ENCODE peak calls at places on chromosomes 7 and 10, in five cellular contexts. S is IMR-90, M is H1, K is neuronal stem cell, G is mesendoderm. H is an unnamed sample.

GRCh38 chr10:88546462-88546861 is 36.7 kb downstream of the RNLS start:
- DNase-seq in S (no peak), M (no peak), K (no peak), G (no peak), H (no peak)

GRCh38 chr10:104297697-104298660 is 29.0 kb downstream of the GSTO2 start:
- DNase-seq in S (peak), M (peak), K (peak), G (peak), H (peak)

GRCh38 chr10:5640036-5640435 is 26.4 kb downstream of the ASB13 start:
- DNase-seq in S (no peak), M (no peak), K (no peak), G (no peak), H (no peak)

GRCh38 chr7:135330088-135330487 is 96.5 kb downstream of the STRA8 start:
- DNase-seq in S (no peak), M (no peak), K (no peak), G (no peak), H (no peak)

GRCh38 chr7:2819954-2820397 is 24.1 kb downstream of the GNA12 start:
- DNase-seq in S (no peak), M (no peak), K (no peak), G (no peak), H (no peak)

GRCh38 chr10:28910960-28911359 is 233.6 kb downstream of the BAMBI start:
- DNase-seq in S (peak), M (no peak), K (no peak), G (no peak), H (no peak)

GRCh38 chr7:140054751-140055150 is 8.0 kb downstream of the PARP12 start:
- DNase-seq in S (no peak), M (no peak), K (no peak), G (no peak), H (no peak)

GRCh38 chr7:101108330-101108857 is 18.5 kb upstream of the SERPINE1 start:
- DNase-seq in S (no peak), M (no peak), K (peak), G (no peak), H (no peak)

GRCh38 chr10:77163670-77164348 is 473.8 kb downstream of the KCNMA1 start:
- DNase-seq in S (peak), M (no peak), K (no peak), G (peak), H (no peak)

GRCh38 chr7:90552521-90552920 is 43.6 kb upstream of the CDK14 start:
- DNase-seq in S (peak), M (no peak), K (no peak), G (no peak), H (no peak)

GRCh38 chr7:109322833-109323232 is 753.2 kb downstream of the DNAJB9 start:
- DNase-seq in S (no peak), M (no peak), K (no peak), G (no peak), H (no peak)

GRCh38 chr7:139496528-139496927 is 13.1 kb upstream of the KLRG2 start:
- DNase-seq in S (no peak), M (no peak), K (no peak), G (no peak), H (no peak)

GRCh38 chr7:32062150-32062549 is 8.1 kb downstream of the PDE1C start:
- DNase-seq in S (peak), M (no peak), K (no peak), G (peak), H (peak)

GRCh38 chr10:108230478-108231170 is 1066.1 kb upstream of the SORCS1 start:
- DNase-seq in S (no peak), M (no peak), K (no peak), G (no peak), H (no peak)

GRCh38 chr7:92691578-92691977 is 101.4 kb upstream of the FAM133B start:
- DNase-seq in S (peak), M (no peak), K (no peak), G (peak), H (no peak)

GRCh38 chr10:77223532-77224460 is 413.8 kb downstream of the KCNMA1 start:
- DNase-seq in S (no peak), M (no peak), K (no peak), G (no peak), H (no peak)

GRCh38 chr10:72062341-72062740 is 26.0 kb downstream of the SPOCK2 start:
- DNase-seq in S (no peak), M (no peak), K (no peak), G (no peak), H (no peak)

GRCh38 chr10:51204076-51204475 is 129.8 kb downstream of the PRKG1 start:
- DNase-seq in S (no peak), M (no peak), K (no peak), G (no peak), H (no peak)

GRCh38 chr10:117477961-117478670 is 64.4 kb upstream of the EMX2 start:
- DNase-seq in S (peak), M (no peak), K (no peak), G (peak), H (no peak)

GRCh38 chr10:126065751-126066150 is 169.4 kb downstream of the FANK1 start:
- DNase-seq in S (no peak), M (no peak), K (no peak), G (no peak), H (no peak)

GRCh38 chr10:74909665-74910064 is 83.3 kb downstream of the KAT6B start:
- DNase-seq in S (peak), M (no peak), K (no peak), G (no peak), H (no peak)

GRCh38 chr7:43204081-43204480 is 91.6 kb downstream of the HECW1 start:
- DNase-seq in S (peak), M (no peak), K (no peak), G (no peak), H (no peak)

GRCh38 chr10:94066411-94066810 is 72.7 kb downstream of the PLCE1 start:
- DNase-seq in S (peak), M (no peak), K (peak), G (peak), H (peak)

GRCh38 chr7:76512941-76513816 is 2.8 kb downstream of the UPK3B start:
- DNase-seq in S (no peak), M (no peak), K (no peak), G (peak), H (peak)

GRCh38 chr7:135282621-135283295 is 49.1 kb downstream of the STRA8 start:
- DNase-seq in S (no peak), M (no peak), K (no peak), G (no peak), H (no peak)

GRCh38 chr7:25093268-25093802 is 31.7 kb downstream of the CYCS start:
- DNase-seq in S (peak), M (no peak), K (peak), G (peak), H (peak)

GRCh38 chr7:35255909-35256876 is 2.3 kb upstream of the TBX20 start:
- DNase-seq in S (no peak), M (no peak), K (no peak), G (peak), H (peak)

GRCh38 chr7:35714862-35715261 is 19.9 kb upstream of the HERPUD2 start:
- DNase-seq in S (no peak), M (no peak), K (no peak), G (peak), H (no peak)

GRCh38 chr7:149196705-149197171 is 1.4 kb downstream of the ZNF282 start:
- DNase-seq in S (no peak), M (no peak), K (no peak), G (peak), H (no peak)

GRCh38 chr7:158829021-158829341 is 328 bp downstream of the ESYT2 start:
- DNase-seq in S (peak), M (no peak), K (peak), G (peak), H (peak)

GRCh38 chr7:151630349-151630748 is 110.7 kb upstream of the RHEB start:
- DNase-seq in S (no peak), M (no peak), K (no peak), G (no peak), H (no peak)

GRCh38 chr10:125080296-125080695 is 80.1 kb downstream of the CTBP2 start:
- DNase-seq in S (no peak), M (no peak), K (no peak), G (no peak), H (no peak)

GRCh38 chr10:70853031-70853430 is 35.3 kb downstream of the PCBD1 start:
- DNase-seq in S (no peak), M (no peak), K (no peak), G (no peak), H (no peak)
- H3K27ac ChIP-seq in S (no peak), M (no peak), K (no peak), G (no peak), H (no peak)

GRCh38 chr7:150325901-150326300 is 2.6 kb upstream of the ACTR3C start:
- DNase-seq in S (no peak), M (no peak), K (no peak), G (no peak), H (no peak)

GRCh38 chr7:150325110-150325611 is 1.8 kb upstream of the ACTR3C start:
- DNase-seq in S (peak), M (no peak), K (no peak), G (no peak), H (no peak)

GRCh38 chr7:150327308-150327707 is 4.0 kb upstream of the ACTR3C start:
- DNase-seq in S (no peak), M (no peak), K (no peak), G (no peak), H (no peak)

GRCh38 chr7:150324366-150324961 is 1.1 kb upstream of the ACTR3C start:
- DNase-seq in S (peak), M (no peak), K (no peak), G (no peak), H (no peak)

GRCh38 chr7:150326657-150327268 is 3.4 kb upstream of the ACTR3C start:
- DNase-seq in S (no peak), M (no peak), K (no peak), G (no peak), H (no peak)
- H4K8ac ChIP-seq in S (no peak), M (no peak), K (no peak), G (no peak), H (no peak)

GRCh38 chr10:133161486-133162051 is 1.6 kb downstream of the KNDC1 start:
- DNase-seq in S (no peak), M (no peak), K (no peak), G (peak), H (no peak)
- H3K27ac ChIP-seq in S (no peak), M (no peak), K (no peak), G (no peak), H (no peak)

GRCh38 chr10:100598166-100598565 is 62.4 kb downstream of the HIF1AN start:
- DNase-seq in S (no peak), M (no peak), K (no peak), G (no peak), H (no peak)
- H4K8ac ChIP-seq in S (no peak), M (no peak), K (no peak), G (no peak), H (no peak)

GRCh38 chr7:141609566-141609965 is 58.4 kb downstream of the AGK start:
- DNase-seq in S (no peak), M (no peak), K (no peak), G (peak), H (peak)
- H3K27ac ChIP-seq in S (no peak), M (no peak), K (no peak), G (no peak), H (no peak)

DNA sequence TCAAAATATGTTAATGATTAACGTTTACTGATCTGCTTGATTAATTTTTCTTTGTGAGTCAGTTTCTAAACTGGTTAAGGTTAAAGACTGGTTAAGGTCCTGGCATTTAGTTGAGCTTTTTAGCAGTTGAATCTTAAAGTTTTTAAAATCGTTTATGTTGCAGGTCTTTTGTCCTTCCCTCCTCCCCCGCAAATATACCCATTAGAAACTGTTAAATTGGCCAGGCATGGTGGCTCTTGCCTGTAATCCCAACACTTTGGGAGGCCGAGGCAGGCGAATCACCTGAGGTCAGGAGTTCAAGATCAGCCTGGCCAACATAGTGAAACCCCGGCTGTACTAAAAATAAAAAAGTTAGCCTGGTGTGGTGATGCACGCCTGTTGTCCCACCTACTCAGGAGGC is 100.9 kb downstream of the PODXL start:
- DNase-seq in S (no peak), M (no peak), K (no peak), G (no peak), H (no peak)
- H4K8ac ChIP-seq in S (no peak), M (no peak), K (no peak), G (no peak), H (no peak)

GRCh38 chr10:61135276-61135721 is 191.3 kb upstream of the RHOBTB1 start:
- DNase-seq in S (no peak), M (no peak), K (no peak), G (peak), H (no peak)

GRCh38 chr10:61138728-61139127 is 194.7 kb upstream of the RHOBTB1 start:
- DNase-seq in S (no peak), M (no peak), K (no peak), G (no peak), H (no peak)

GRCh38 chr10:61139230-61139928 is 195.4 kb upstream of the RHOBTB1 start:
- DNase-seq in S (no peak), M (no peak), K (no peak), G (peak), H (no peak)

GRCh38 chr10:61140765-61141392 is 196.9 kb upstream of the RHOBTB1 start:
- DNase-seq in S (peak), M (no peak), K (no peak), G (peak), H (no peak)

GRCh38 chr10:61136151-61136550 is 192.2 kb upstream of the RHOBTB1 start:
- DNase-seq in S (peak), M (no peak), K (no peak), G (peak), H (peak)
- H3K27ac ChIP-seq in S (no peak), M (peak), K (no peak), G (no peak), H (peak)

H was measured in H9.